ENCODE peak calls at places on chromosomes 16 and 17, in five cellular contexts. W, R, O, Q and M are unnamed samples.

GRCh38 chr17:80970762-80971703 is 20.6 kb upstream of the CHMP6 start:
- DNase-seq in W (peak), R (no peak), O (no peak), Q (no peak), M (no peak)

GRCh38 chr17:29146369-29146972 is 33.7 kb downstream of the MYO18A start:
- DNase-seq in W (no peak), R (no peak), O (no peak), Q (no peak), M (peak)

GRCh38 chr16:57134982-57135381 is 42.6 kb downstream of the CPNE2 start:
- DNase-seq in W (no peak), R (no peak), O (no peak), Q (no peak), M (no peak)

GRCh38 chr16:80931985-80932720 is 74.5 kb downstream of the CMC2 start:
- DNase-seq in W (peak), R (peak), O (peak), Q (peak), M (no peak)

GRCh38 chr17:19833914-19834313 is 33.8 kb downstream of the ULK2 start:
- DNase-seq in W (peak), R (no peak), O (peak), Q (no peak), M (no peak)

GRCh38 chr16:24645739-24646645 is 83.5 kb upstream of the TNRC6A start:
- DNase-seq in W (peak), R (peak), O (no peak), Q (peak), M (no peak)

GRCh38 chr16:16867994-16868393 is 489.1 kb downstream of the NPIPA7 start:
- DNase-seq in W (no peak), R (no peak), O (peak), Q (no peak), M (no peak)

GRCh38 chr17:57561072-57561861 is 183.8 kb downstream of the CCDC182 start:
- DNase-seq in W (no peak), R (no peak), O (no peak), Q (no peak), M (no peak)

GRCh38 chr17:2436516-2436915 is 35.7 kb upstream of the MNT start:
- DNase-seq in W (no peak), R (no peak), O (no peak), Q (no peak), M (no peak)

GRCh38 chr17:51189628-51190027 is 23.4 kb downstream of the NME2 start:
- DNase-seq in W (no peak), R (no peak), O (no peak), Q (no peak), M (no peak)

GRCh38 chr16:65414284-65414984 is 292.6 kb upstream of the CDH11 start:
- DNase-seq in W (peak), R (peak), O (peak), Q (no peak), M (no peak)

GRCh38 chr16:10579965-10580918 is at the start of gene EMP2:
- DNase-seq in W (peak), R (peak), O (peak), Q (peak), M (no peak)

GRCh38 chr17:72030067-72030899 is 90.5 kb upstream of the SOX9 start:
- DNase-seq in W (peak), R (peak), O (peak), Q (peak), M (peak)

GRCh38 chr17:79981090-79981489 is 54.6 kb downstream of the TBC1D16 start:
- DNase-seq in W (no peak), R (no peak), O (no peak), Q (no peak), M (no peak)

GRCh38 chr16:3712830-3713476 is 4.4 kb downstream of the TRAP1 start:
- DNase-seq in W (no peak), R (no peak), O (peak), Q (no peak), M (no peak)

GRCh38 chr16:1659071-1659470 is 19.0 kb upstream of the JPT2 start:
- DNase-seq in W (no peak), R (no peak), O (no peak), Q (no peak), M (no peak)

GRCh38 chr16:69712914-69713581 is 13.3 kb downstream of the NQO1 start:
- DNase-seq in W (no peak), R (no peak), O (no peak), Q (no peak), M (no peak)

DNA sequence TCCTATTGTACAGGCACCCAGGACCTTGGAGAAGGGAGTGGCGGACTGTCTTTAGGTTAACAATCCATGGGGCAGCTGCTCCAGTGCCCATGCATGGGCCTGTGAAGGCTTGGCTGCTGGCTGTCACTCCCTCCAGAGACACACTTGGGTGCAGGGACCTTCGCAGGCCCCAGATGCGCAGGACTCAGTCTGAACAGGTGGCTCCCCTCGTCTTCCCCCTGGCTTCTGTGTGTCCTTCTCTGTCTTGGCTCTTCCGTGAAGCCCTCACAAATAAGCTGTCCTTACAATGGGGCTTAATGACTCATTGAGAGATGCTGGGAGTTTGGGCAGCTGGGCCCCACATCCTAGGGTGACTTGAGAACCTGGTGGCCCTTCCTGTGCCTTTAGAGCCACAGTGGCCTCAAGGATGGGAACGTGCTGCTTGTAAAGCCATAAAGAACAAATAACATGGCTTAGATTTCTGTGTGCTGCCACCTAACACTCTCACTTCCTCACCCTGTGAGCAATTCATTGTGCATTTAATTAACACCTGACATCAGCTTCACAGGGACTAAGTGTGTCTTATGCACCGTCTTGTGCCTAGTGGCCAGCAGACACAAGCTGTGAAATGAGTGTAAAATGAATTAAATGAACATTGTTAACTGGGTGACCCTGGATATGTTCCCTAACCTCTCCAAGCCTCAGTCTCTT is 340.7 kb downstream of the SNX29 start:
- DNase-seq in W (no peak), R (no peak), O (no peak), Q (no peak), M (peak)
- H3K4me2 ChIP-seq in W (no peak), R (no peak), O (no peak), Q (no peak), M (no peak)

GRCh38 chr16:49824600-49824999 is 31.3 kb downstream of the ZNF423 start:
- DNase-seq in W (no peak), R (no peak), O (no peak), Q (no peak), M (no peak)
- H3K4me2 ChIP-seq in W (no peak), R (no peak), O (no peak), Q (no peak), M (no peak)

DNA sequence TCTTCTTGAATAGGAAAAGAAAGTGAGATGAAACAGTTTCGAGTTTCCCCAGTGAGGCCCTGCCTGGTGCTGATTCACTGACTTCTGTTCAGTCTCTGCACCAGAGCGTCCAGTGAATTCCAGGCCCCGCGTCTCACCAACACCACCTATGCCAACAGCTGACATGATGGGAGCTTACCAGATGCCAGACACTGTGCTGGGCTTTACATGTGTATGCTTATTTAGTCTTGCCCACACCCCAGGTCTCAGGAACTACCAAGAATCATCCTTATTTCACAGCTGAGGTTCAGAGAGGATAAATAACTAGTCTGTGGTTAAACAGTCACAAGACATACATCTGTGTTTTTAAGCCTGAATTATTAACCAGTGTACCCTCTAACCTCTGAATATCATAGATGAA is 29.1 kb upstream of the IRX6 start:
- DNase-seq in W (peak), R (no peak), O (no peak), Q (no peak), M (no peak)
- H3K4me2 ChIP-seq in W (no peak), R (no peak), O (no peak), Q (no peak), M (no peak)

DNA sequence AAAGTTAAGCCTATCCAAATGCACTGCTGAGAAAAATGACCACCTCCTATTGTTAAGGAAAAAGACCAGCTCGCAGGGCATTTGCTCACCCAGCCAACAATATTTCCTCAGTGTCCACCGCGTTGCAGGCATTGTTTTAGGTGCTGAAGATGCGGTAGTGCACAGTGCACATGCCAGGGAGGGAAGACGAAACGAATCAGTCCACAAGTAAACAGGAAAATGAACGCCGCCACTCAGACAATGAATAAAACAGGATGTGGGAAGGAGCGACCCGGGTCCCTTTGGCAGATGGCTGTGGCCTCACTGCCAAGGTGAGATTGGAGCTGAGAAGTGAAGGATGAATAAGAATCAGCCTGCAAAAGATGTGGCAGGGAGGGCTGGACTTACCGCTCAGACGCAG is 249.2 kb downstream of the FOXL1 start:
- DNase-seq in W (no peak), R (no peak), O (no peak), Q (no peak), M (no peak)
- H3K4me2 ChIP-seq in W (no peak), R (no peak), O (no peak), Q (no peak), M (no peak)

GRCh38 chr17:68599873-68600122 is 1.4 kb downstream of the FAM20A start:
- DNase-seq in W (no peak), R (no peak), O (no peak), Q (no peak), M (no peak)
- H3K4me2 ChIP-seq in W (peak), R (peak), O (peak), Q (peak), M (no peak)